ENCODE peak calls at places on chromosomes 11 and 22, in nine cellular contexts. T, A, X, R, N, J, I, V and Q are unnamed samples.

GRCh38 chr22:50090141-50090714 is 422 bp downstream of the MOV10L1 start:
- DNase-seq in T (no peak), A (no peak), X (no peak), R (no peak), N (no peak), J (no peak), I (no peak), V (no peak), Q (no peak)

GRCh38 chr11:74460481-74461154 is 6.7 kb downstream of the KCNE3 start:
- DNase-seq in T (no peak), A (peak; percentile 29), X (no peak), R (no peak), N (no peak), J (no peak), I (no peak), V (no peak), Q (peak; percentile 11)

GRCh38 chr22:30324008-30324730 is 2.6 kb downstream of the TBC1D10A start:
- DNase-seq in T (no peak), A (no peak), X (no peak), R (no peak), N (no peak), J (no peak), I (peak; percentile 39), V (no peak), Q (peak; percentile 25)

GRCh38 chr22:33362702-33363101 is 304.5 kb upstream of the SYN3 start:
- DNase-seq in T (no peak), A (no peak), X (no peak), R (no peak), N (no peak), J (no peak), I (no peak), V (no peak), Q (no peak)

GRCh38 chr11:95132956-95133355 is 43.3 kb downstream of the ENDOD1 start:
- DNase-seq in T (no peak), A (peak; percentile 78), X (no peak), R (no peak), N (no peak), J (peak; percentile 43), I (no peak), V (no peak), Q (no peak)

GRCh38 chr11:75536786-75537629 is 11.3 kb upstream of the GDPD5 start:
- DNase-seq in T (no peak), A (no peak), X (peak; percentile 80), R (no peak), N (no peak), J (peak; percentile 69), I (no peak), V (peak; percentile 61), Q (peak; percentile 69)

GRCh38 chr11:14643697-14644395 is at the start of gene PDE3B:
- DNase-seq in T (peak; percentile 61), A (peak; percentile 69), X (peak; percentile 55), R (no peak), N (peak; percentile 9), J (peak; percentile 85), I (peak; percentile 77), V (peak; percentile 57), Q (peak; percentile 30)

GRCh38 chr22:50305393-50305657 is 2.1 kb downstream of the PLXNB2 start:
- DNase-seq in T (no peak), A (no peak), X (no peak), R (no peak), N (no peak), J (no peak), I (no peak), V (no peak), Q (no peak)

GRCh38 chr11:77198440-77198849 is 70.4 kb downstream of the MYO7A start:
- DNase-seq in T (no peak), A (peak; percentile 57), X (no peak), R (no peak), N (no peak), J (peak; percentile 34), I (no peak), V (no peak), Q (peak; percentile 33)

GRCh38 chr22:39024923-39025322 is 4.0 kb downstream of the APOBEC3D start:
- DNase-seq in T (no peak), A (no peak), X (no peak), R (no peak), N (no peak), J (no peak), I (no peak), V (no peak), Q (no peak)

GRCh38 chr22:25374871-25375270 is 155.4 kb downstream of the CRYBB2 start:
- DNase-seq in T (no peak), A (no peak), X (no peak), R (no peak), N (no peak), J (no peak), I (no peak), V (no peak), Q (no peak)

GRCh38 chr22:20524004-20524481 is 16.6 kb downstream of the MED15 start:
- DNase-seq in T (peak; percentile 80), A (no peak), X (peak; percentile 34), R (no peak), N (peak; percentile 19), J (no peak), I (no peak), V (no peak), Q (no peak)

GRCh38 chr22:40325315-40325714 is 21.0 kb upstream of the ADSL start:
- DNase-seq in T (no peak), A (no peak), X (no peak), R (no peak), N (no peak), J (no peak), I (no peak), V (no peak), Q (no peak)

GRCh38 chr11:102497061-102497460 is 33.5 kb downstream of the MMP7 start:
- DNase-seq in T (no peak), A (no peak), X (no peak), R (no peak), N (no peak), J (no peak), I (no peak), V (no peak), Q (peak; percentile 62)

GRCh38 chr11:63212742-63213141 is 30.7 kb downstream of the SLC22A25 start:
- DNase-seq in T (no peak), A (no peak), X (no peak), R (no peak), N (peak; percentile 22), J (peak; percentile 24), I (no peak), V (no peak), Q (peak; percentile 43)

GRCh38 chr11:125886997-125887372 is 483 bp upstream of the HYLS1 start:
- DNase-seq in T (peak; percentile 59), A (no peak), X (peak; percentile 21), R (peak; percentile 62), N (no peak), J (no peak), I (peak; percentile 72), V (no peak), Q (peak; percentile 50)

GRCh38 chr11:106276859-106277436 is 199.5 kb downstream of the AASDHPPT start:
- DNase-seq in T (no peak), A (peak; percentile 26), X (no peak), R (no peak), N (peak; percentile 5), J (no peak), I (no peak), V (no peak), Q (peak; percentile 34)

GRCh38 chr22:43090130-43090789 is 1.1 kb upstream of the TTLL1 start:
- DNase-seq in T (peak; percentile 59), A (peak; percentile 95), X (peak; percentile 38), R (no peak), N (peak; percentile 94), J (peak; percentile 60), I (no peak), V (no peak), Q (peak; percentile 90)

GRCh38 chr11:118222437-118222836 is 2.4 kb downstream of the JAML start:
- DNase-seq in T (no peak), A (no peak), X (no peak), R (no peak), N (no peak), J (no peak), I (no peak), V (no peak), Q (no peak)

GRCh38 chr11:44051171-44051570 is 3.4 kb downstream of the ACCSL start:
- DNase-seq in T (no peak), A (no peak), X (no peak), R (no peak), N (no peak), J (no peak), I (no peak), V (no peak), Q (no peak)

GRCh38 chr11:57321996-57322880 is 2.5 kb downstream of the TNKS1BP1 start:
- DNase-seq in T (peak; percentile 73), A (peak; percentile 95), X (no peak), R (no peak), N (peak; percentile 75), J (peak; percentile 83), I (peak; percentile 94), V (no peak), Q (peak; percentile 97)

GRCh38 chr11:19320764-19321163 is 80.0 kb upstream of the E2F8 start:
- DNase-seq in T (no peak), A (no peak), X (no peak), R (no peak), N (no peak), J (no peak), I (no peak), V (no peak), Q (no peak)

GRCh38 chr11:25562417-25562816 is 769.5 kb upstream of the ANO3 start:
- DNase-seq in T (no peak), A (no peak), X (no peak), R (no peak), N (no peak), J (no peak), I (no peak), V (no peak), Q (no peak)

GRCh38 chr22:41229730-41230398 is 10.9 kb downstream of the CHADL start:
- DNase-seq in T (no peak), A (no peak), X (no peak), R (no peak), N (no peak), J (no peak), I (no peak), V (no peak), Q (no peak)

GRCh38 chr22:44033689-44034088 is 9.6 kb downstream of the PARVB start:
- DNase-seq in T (no peak), A (no peak), X (no peak), R (no peak), N (peak; percentile 34), J (no peak), I (peak; percentile 64), V (no peak), Q (no peak)

GRCh38 chr11:83918471-83918870 is 632.3 kb upstream of the CCDC90B start:
- DNase-seq in T (no peak), A (no peak), X (no peak), R (no peak), N (no peak), J (no peak), I (peak; percentile 49), V (no peak), Q (no peak)

GRCh38 chr11:118260353-118260752 is 3.7 kb downstream of the MPZL2 start:
- DNase-seq in T (no peak), A (no peak), X (no peak), R (no peak), N (no peak), J (no peak), I (no peak), V (no peak), Q (no peak)

GRCh38 chr11:66059966-66060680 is 8.0 kb downstream of the SF3B2 start:
- DNase-seq in T (no peak), A (no peak), X (no peak), R (no peak), N (no peak), J (no peak), I (no peak), V (no peak), Q (no peak)

GRCh38 chr11:134261626-134262488 is 8.5 kb downstream of the ACAD8 start:
- DNase-seq in T (no peak), A (peak; percentile 27), X (no peak), R (no peak), N (peak; percentile 18), J (peak; percentile 57), I (no peak), V (no peak), Q (peak; percentile 49)

GRCh38 chr11:111423250-111423615 is 44.2 kb upstream of the POU2AF1 start:
- DNase-seq in T (no peak), A (no peak), X (no peak), R (no peak), N (no peak), J (no peak), I (no peak), V (no peak), Q (no peak)

GRCh38 chr22:22959147-22959827 is 71.7 kb downstream of the IGLL5 start:
- DNase-seq in T (peak; percentile 58), A (peak; percentile 32), X (no peak), R (no peak), N (peak; percentile 87), J (peak; percentile 83), I (peak; percentile 79), V (peak; percentile 88), Q (peak; percentile 76)